ENCODE peak calls at places on chromosomes 4 and X, in four cellular contexts. R is HFFc6, S is HS-5, I is right lobe of liver. K is an unnamed sample.

GRCh38 chr4:48012819-48013218 is 3.7 kb downstream of the CNGA1 start:
- DNase-seq in I (no peak), R (no peak), S (no peak), K (no peak)

GRCh38 chr4:53688186-53688790 is 97.0 kb upstream of the LNX1 start:
- DNase-seq in I (no peak), R (peak), S (peak), K (peak)

GRCh38 chr4:183205193-183205592 is 106.1 kb downstream of the WWC2 start:
- DNase-seq in S (no peak), R (no peak), I (no peak), K (no peak)

GRCh38 chr4:150371869-150372268 is 210.1 kb upstream of the MAB21L2 start:
- DNase-seq in R (no peak), S (no peak), I (no peak), K (no peak)

GRCh38 chrX:81232218-81232617 is 30.3 kb downstream of the SH3BGRL start:
- DNase-seq in I (no peak), R (no peak), S (no peak), K (no peak)

GRCh38 chr4:108685036-108685686 is 34.8 kb downstream of the OSTC start:
- DNase-seq in S (no peak), I (no peak), R (no peak), K (no peak)

GRCh38 chrX:35122756-35123155 is 180.2 kb downstream of the FAM47B start:
- DNase-seq in I (no peak), S (no peak), R (no peak), K (no peak)

GRCh38 chr4:95304898-95305297 is 243.9 kb downstream of the UNC5C start:
- DNase-seq in R (no peak), S (no peak), I (no peak), K (peak)

GRCh38 chrX:155235891-155236290 is 19.6 kb downstream of the VBP1 start:
- DNase-seq in I (no peak), S (no peak), R (no peak), K (no peak)

GRCh38 chr4:118171381-118171780 is 137.1 kb downstream of the NDST3 start:
- DNase-seq in R (no peak), S (no peak), I (no peak), K (no peak)

GRCh38 chr4:101667348-101667747 is 123.2 kb upstream of the BANK1 start:
- DNase-seq in R (peak), I (no peak), S (no peak), K (no peak)

GRCh38 chrX:30659421-30659820 is 6.2 kb downstream of the GK start:
- DNase-seq in S (peak), I (no peak), R (peak), K (peak)